ENCODE peak calls at places on chromosomes 13 and 19, in seven cellular contexts. One of them, this sample, is unnamed.

GRCh38 chr19:3328743-3329142 is 37.6 kb upstream of the NFIC start:
- DNase-seq in non-pigmented ciliary epithelial cell: no peak
- DNase-seq in AG09319: no peak
- DNase-seq in AG04450: no peak
- DNase-seq in GF-D8: no peak
- DNase-seq in HCEC 1CT: no peak
- DNase-seq in activated T-cell treated with anti-CD3 and anti-CD28 coated beads, Interleukin-2, amount 50 U/mL, for 48 hours: no peak
- DNase-seq in this sample: no peak

GRCh38 chr13:52165410-52165809 is 6.0 kb upstream of the NEK3 start:
- DNase-seq in non-pigmented ciliary epithelial cell: no peak
- DNase-seq in AG09319: no peak
- DNase-seq in AG04450: no peak
- DNase-seq in GF-D8: no peak
- DNase-seq in HCEC 1CT: no peak
- DNase-seq in activated T-cell treated with anti-CD3 and anti-CD28 coated beads, Interleukin-2, amount 50 U/mL, for 48 hours: no peak
- DNase-seq in this sample: no peak

GRCh38 chr19:54266133-54266532 is 9.1 kb upstream of the LILRB5 start:
- DNase-seq in non-pigmented ciliary epithelial cell: peak
- DNase-seq in AG09319: peak
- DNase-seq in AG04450: peak
- DNase-seq in GF-D8: no peak
- DNase-seq in HCEC 1CT: peak
- DNase-seq in activated T-cell treated with anti-CD3 and anti-CD28 coated beads, Interleukin-2, amount 50 U/mL, for 48 hours: peak
- DNase-seq in this sample: peak

GRCh38 chr19:13044160-13044853 is 49.0 kb downstream of the NFIX start:
- DNase-seq in non-pigmented ciliary epithelial cell: no peak
- DNase-seq in AG09319: no peak
- DNase-seq in AG04450: no peak
- DNase-seq in GF-D8: no peak
- DNase-seq in HCEC 1CT: peak
- DNase-seq in activated T-cell treated with anti-CD3 and anti-CD28 coated beads, Interleukin-2, amount 50 U/mL, for 48 hours: peak
- DNase-seq in this sample: no peak

GRCh38 chr13:96710166-96710866 is 284.0 kb downstream of the OXGR1 start:
- DNase-seq in non-pigmented ciliary epithelial cell: no peak
- DNase-seq in AG09319: no peak
- DNase-seq in AG04450: no peak
- DNase-seq in GF-D8: no peak
- DNase-seq in HCEC 1CT: peak
- DNase-seq in activated T-cell treated with anti-CD3 and anti-CD28 coated beads, Interleukin-2, amount 50 U/mL, for 48 hours: no peak
- DNase-seq in this sample: no peak

GRCh38 chr13:40665754-40666057 is 735 bp downstream of the FOXO1 start:
- DNase-seq in non-pigmented ciliary epithelial cell: no peak
- DNase-seq in AG09319: no peak
- DNase-seq in AG04450: no peak
- DNase-seq in GF-D8: no peak
- DNase-seq in HCEC 1CT: no peak
- DNase-seq in activated T-cell treated with anti-CD3 and anti-CD28 coated beads, Interleukin-2, amount 50 U/mL, for 48 hours: no peak
- DNase-seq in this sample: no peak

GRCh38 chr19:814108-815078 is 7.4 kb downstream of the PLPPR3 start:
- DNase-seq in non-pigmented ciliary epithelial cell: no peak
- DNase-seq in AG09319: no peak
- DNase-seq in AG04450: no peak
- DNase-seq in GF-D8: no peak
- DNase-seq in HCEC 1CT: no peak
- DNase-seq in activated T-cell treated with anti-CD3 and anti-CD28 coated beads, Interleukin-2, amount 50 U/mL, for 48 hours: no peak
- DNase-seq in this sample: no peak

GRCh38 chr13:111370570-111371150 is 50.2 kb downstream of the TEX29 start:
- DNase-seq in non-pigmented ciliary epithelial cell: no peak
- DNase-seq in AG09319: no peak
- DNase-seq in AG04450: no peak
- DNase-seq in GF-D8: no peak
- DNase-seq in HCEC 1CT: no peak
- DNase-seq in activated T-cell treated with anti-CD3 and anti-CD28 coated beads, Interleukin-2, amount 50 U/mL, for 48 hours: no peak
- DNase-seq in this sample: no peak

GRCh38 chr13:73329355-73329754 is 270.6 kb downstream of the KLF5 start:
- DNase-seq in non-pigmented ciliary epithelial cell: no peak
- DNase-seq in AG09319: no peak
- DNase-seq in AG04450: no peak
- DNase-seq in GF-D8: no peak
- DNase-seq in HCEC 1CT: no peak
- DNase-seq in activated T-cell treated with anti-CD3 and anti-CD28 coated beads, Interleukin-2, amount 50 U/mL, for 48 hours: no peak
- DNase-seq in this sample: no peak

GRCh38 chr19:4083677-4084546 is 17.2 kb upstream of the ZBTB7A start:
- DNase-seq in non-pigmented ciliary epithelial cell: no peak
- DNase-seq in AG09319: no peak
- DNase-seq in AG04450: no peak
- DNase-seq in GF-D8: peak
- DNase-seq in HCEC 1CT: no peak
- DNase-seq in activated T-cell treated with anti-CD3 and anti-CD28 coated beads, Interleukin-2, amount 50 U/mL, for 48 hours: no peak
- DNase-seq in this sample: no peak

GRCh38 chr13:62110079-62110478 is 694.4 kb upstream of the PCDH20 start:
- DNase-seq in non-pigmented ciliary epithelial cell: no peak
- DNase-seq in AG09319: no peak
- DNase-seq in AG04450: no peak
- DNase-seq in GF-D8: no peak
- DNase-seq in HCEC 1CT: no peak
- DNase-seq in activated T-cell treated with anti-CD3 and anti-CD28 coated beads, Interleukin-2, amount 50 U/mL, for 48 hours: no peak
- DNase-seq in this sample: no peak

This sample was measured in coronary artery.